ENCODE peak calls at places on chromosomes 16 and 17, in four cellular contexts. J is prostate gland, G is H1, I is left ventricle myocardium inferior. H is an unnamed sample.

GRCh38 chr16:88387941-88388627 is 5.3 kb downstream of the ZNF469 start:
- DNase-seq in J (peak), G (no peak), I (peak), H (peak)

GRCh38 chr16:71648162-71648561 is 22.2 kb downstream of the MARVELD3 start:
- DNase-seq in J (no peak), G (no peak), I (no peak), H (no peak)

GRCh38 chr16:88454315-88455057 is 1.4 kb downstream of the ZFPM1 start:
- DNase-seq in J (no peak), G (peak), I (no peak), H (no peak)

GRCh38 chr17:43734376-43734775 is 24.2 kb downstream of the SOST start:
- DNase-seq in J (no peak), G (no peak), I (no peak), H (no peak)

GRCh38 chr17:78737332-78737731 is 44.7 kb downstream of the CYTH1 start:
- DNase-seq in J (no peak), G (no peak), I (no peak), H (no peak)

GRCh38 chr16:3496386-3496785 is 1.1 kb upstream of the C16orf90 start:
- DNase-seq in J (no peak), G (no peak), I (no peak), H (no peak)

GRCh38 chr16:2592786-2593185 is 55.0 kb downstream of the PDPK1 start:
- DNase-seq in J (no peak), G (no peak), I (no peak), H (no peak)

GRCh38 chr16:1787322-1788094 is 4.7 kb downstream of the NUBP2 start:
- DNase-seq in J (peak), G (no peak), I (peak), H (peak)

GRCh38 chr17:68512967-68513474 is 791 bp downstream of the PRKAR1A start:
- DNase-seq in J (no peak), G (no peak), I (no peak), H (no peak)

GRCh38 chr17:76673729-76674128 is 30.2 kb upstream of the ST6GALNAC1 start:
- DNase-seq in J (no peak), G (no peak), I (no peak), H (no peak)

GRCh38 chr16:14015017-14015416 is 56.1 kb upstream of the MRTFB start:
- DNase-seq in J (no peak), G (no peak), I (no peak), H (no peak)

GRCh38 chr17:49677933-49678847 is at the start of gene SPOP:
- DNase-seq in J (peak), G (peak), I (peak), H (peak)

GRCh38 chr17:1998426-1998784 is 26.7 kb downstream of the RTN4RL1 start:
- DNase-seq in J (no peak), G (no peak), I (no peak), H (no peak)

GRCh38 chr17:36597229-36597628 is 4.2 kb upstream of the MRM1 start:
- DNase-seq in J (no peak), G (no peak), I (no peak), H (no peak)

GRCh38 chr17:34620458-34620857 is 41.1 kb downstream of the TMEM132E start:
- DNase-seq in J (no peak), G (no peak), I (no peak), H (no peak)

GRCh38 chr17:8142887-8143580 is 9.2 kb downstream of the PER1 start:
- DNase-seq in J (no peak), G (no peak), I (no peak), H (no peak)

GRCh38 chr17:8359769-8360168 is 16.7 kb downstream of the KRABD2 start:
- DNase-seq in J (no peak), G (no peak), I (no peak), H (no peak)

GRCh38 chr17:74125160-74125559 is 78.3 kb upstream of the RPL38 start:
- DNase-seq in J (no peak), G (no peak), I (no peak), H (no peak)

GRCh38 chr17:81235822-81236740 is 2.8 kb downstream of the TEPSIN start:
- DNase-seq in J (no peak), G (no peak), I (no peak), H (no peak)

GRCh38 chr17:13757871-13758270 is 156.1 kb upstream of the HS3ST3A1 start:
- DNase-seq in J (no peak), G (no peak), I (no peak), H (no peak)

GRCh38 chr17:8672326-8672725 is 41.8 kb upstream of the MYH10 start:
- DNase-seq in J (no peak), G (no peak), I (no peak), H (no peak)

DNA sequence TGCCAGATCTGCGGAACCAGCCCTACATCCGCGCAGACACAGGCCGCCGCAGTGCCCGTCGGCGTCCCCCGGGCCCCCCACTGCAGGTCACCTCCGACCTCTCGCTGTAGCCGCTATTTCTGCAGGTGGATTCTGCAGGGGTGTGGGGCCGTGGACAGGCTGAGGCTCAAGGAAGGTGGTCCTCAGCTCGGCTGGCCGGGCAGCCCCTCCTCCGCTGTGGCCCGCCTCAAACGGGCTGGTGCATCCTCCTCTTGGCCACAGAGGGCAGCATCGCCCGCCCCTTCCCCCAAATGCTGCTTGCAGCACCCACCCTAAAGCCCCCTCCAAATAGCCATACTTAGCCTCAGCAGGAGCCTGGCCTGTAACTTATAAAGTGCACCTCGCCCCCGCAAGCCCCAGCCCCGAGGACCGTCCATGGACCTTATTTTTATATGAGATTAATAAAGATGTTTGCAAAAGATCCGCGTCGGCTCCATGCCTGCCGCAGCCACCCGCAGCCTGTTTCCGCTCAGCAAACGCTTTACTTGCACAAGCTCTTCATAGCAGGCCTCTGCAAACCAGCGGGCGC is 14.9 kb downstream of the SPATA32 start:
- DNase-seq in J (no peak), G (peak), I (no peak), H (no peak)
- TF ChIP-seq CTCF in J (no peak), G (peak), I (peak), H (peak)

DNA sequence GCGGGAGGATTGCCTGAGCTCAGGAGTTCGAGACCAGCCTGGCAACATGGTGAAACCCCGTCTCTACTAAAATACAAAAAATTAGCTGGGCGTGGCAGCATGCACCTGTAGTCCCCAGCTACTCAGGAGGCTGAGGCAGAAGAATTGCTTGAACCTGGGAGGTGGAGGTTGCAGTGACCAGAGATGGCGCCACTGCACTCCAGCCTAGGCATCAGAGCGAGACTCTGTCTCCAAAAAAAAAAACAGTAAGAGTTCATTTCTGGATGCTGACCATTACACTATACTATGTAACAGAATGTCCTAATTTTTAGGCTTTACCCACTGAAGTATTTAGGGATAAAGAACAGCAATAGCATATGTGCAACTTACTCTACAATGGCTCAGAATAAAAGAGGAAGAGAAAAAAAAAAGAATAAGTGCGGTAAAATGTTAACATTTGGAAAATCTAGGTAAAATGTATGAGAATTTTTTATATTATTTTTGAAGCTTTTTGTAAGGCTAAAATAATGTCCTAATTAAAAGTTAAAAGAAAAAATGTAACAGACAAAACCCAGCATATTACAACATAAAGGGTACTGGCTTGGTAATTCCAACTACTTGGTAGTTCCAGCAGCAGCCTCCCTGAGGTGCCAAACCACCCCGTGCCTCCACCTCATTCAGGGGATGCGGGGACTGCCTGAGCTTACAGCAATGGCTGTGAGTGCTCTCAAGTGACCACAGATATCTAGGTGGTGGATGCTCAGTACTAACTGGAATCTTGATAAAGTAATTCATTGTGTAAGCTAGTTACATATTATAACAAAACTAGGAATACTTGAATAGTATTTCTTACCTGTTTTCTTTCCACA is 10.9 kb downstream of the COPS3 start:
- DNase-seq in J (no peak), G (peak), I (no peak), H (no peak)
- TF ChIP-seq CTCF in J (no peak), G (peak), I (no peak), H (no peak)

GRCh38 chr16:67820608-67821259 is 14.0 kb downstream of the TSNAXIP1 start:
- DNase-seq in J (no peak), G (no peak), I (no peak), H (no peak)
- TF ChIP-seq CTCF in J (no peak), G (no peak), I (no peak), H (no peak)

DNA sequence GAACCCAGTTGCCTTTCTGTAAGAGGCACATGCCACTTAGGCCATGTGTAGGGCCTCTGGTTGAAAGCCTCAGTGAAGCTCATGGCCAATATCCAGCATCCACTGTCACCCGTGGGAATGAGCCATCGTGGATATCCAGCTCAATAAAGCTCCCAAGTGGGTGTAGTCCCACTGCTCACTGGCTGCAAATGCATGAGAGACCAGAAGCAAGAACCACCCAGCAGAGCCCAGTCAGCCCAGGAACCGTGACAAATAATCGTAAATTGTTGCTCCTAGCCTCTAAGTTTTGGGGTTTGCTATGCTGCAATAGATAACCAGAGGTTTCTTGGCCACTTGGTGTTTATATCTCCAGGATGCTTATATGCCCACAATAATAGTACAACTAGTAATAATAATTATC is 33.7 kb downstream of the GPR139 start:
- DNase-seq in J (no peak), G (no peak), I (no peak), H (no peak)
- TF ChIP-seq CTCF in J (no peak), G (no peak), I (no peak), H (no peak)

DNA sequence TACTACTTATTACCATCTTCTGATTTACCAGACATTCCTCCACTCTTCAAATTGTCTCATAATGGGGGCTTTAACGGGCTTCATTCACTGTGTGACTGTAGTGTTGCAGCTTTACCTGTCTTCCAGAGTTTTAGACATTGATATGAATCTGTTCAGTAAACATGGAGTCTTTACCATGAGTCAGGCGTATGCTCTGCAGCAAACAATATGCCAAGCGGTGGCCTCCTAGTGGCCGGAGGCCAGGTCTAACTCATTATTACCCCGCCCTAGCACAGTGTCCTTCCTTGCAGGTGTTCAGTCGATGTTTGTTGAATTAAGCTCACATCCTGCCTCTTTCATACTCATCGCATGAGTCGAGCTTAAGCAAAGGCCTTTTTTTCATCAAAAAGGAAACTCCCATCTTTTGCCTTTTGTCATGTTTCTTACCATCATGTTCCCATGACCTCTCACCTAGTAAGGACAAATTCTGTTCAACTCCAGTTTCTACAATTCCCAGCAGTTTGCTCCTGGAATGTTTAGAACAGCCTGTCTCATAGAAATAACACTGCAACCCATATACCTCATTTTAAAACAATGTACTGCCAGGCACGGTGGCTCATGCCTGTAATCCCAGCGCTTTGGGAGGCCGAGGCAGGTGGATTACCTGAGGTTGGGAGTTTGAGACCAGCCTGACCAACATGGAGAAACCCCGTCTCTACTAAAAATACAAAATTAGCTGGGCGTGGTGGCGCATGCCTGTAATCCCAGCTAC is 39.4 kb downstream of the TUBD1 start:
- DNase-seq in J (peak), G (no peak), I (no peak), H (no peak)
- TF ChIP-seq CTCF in J (peak), G (peak), I (peak), H (peak)

GRCh38 chr16:78731785-78732184 is 632.3 kb downstream of the WWOX start:
- DNase-seq in J (no peak), G (no peak), I (no peak), H (no peak)
- TF ChIP-seq CTCF in J (no peak), G (no peak), I (no peak), H (no peak)